ENCODE peak calls at places on chromosome 14, in ten cellular contexts. T is NT2/D1; Y is heart right ventricle; R is GM23338; J is adrenal gland; X is PC-3; F is retinal pigment epithelial cell; Z is naive thymus-derived CD4-positive, alpha-beta T cell; N is hepatocyte; U is GM23248. M is an unnamed sample.
A peak's percentile ranks its signal among the peaks of the same experiment; 100 is the strongest.

GRCh38 chr14:76699901-76700590 is 61.2 kb upstream of the VASH1 start:
- DNase-seq in T (no peak), Y (no peak), R (no peak), J (peak; percentile 65), X (no peak), F (no peak), Z (no peak), N (no peak), U (no peak), M (no peak)

GRCh38 chr14:76929927-76930326 is 98.6 kb downstream of the IRF2BPL start:
- DNase-seq in T (no peak), Y (no peak), R (peak; percentile 62), J (peak; percentile 88), X (no peak), F (no peak), Z (peak; percentile 33), N (no peak), U (peak; percentile 74), M (no peak)

GRCh38 chr14:21680072-21680471 is 6.5 kb upstream of the OR4E1 start:
- DNase-seq in T (no peak), Y (no peak), R (no peak), J (no peak), X (peak; percentile 68), F (peak; percentile 11), Z (no peak), N (no peak), U (peak; percentile 13), M (no peak)

GRCh38 chr14:80636071-80636470 is 305.5 kb downstream of the CEP128 start:
- DNase-seq in T (peak; percentile 0), Y (no peak), R (peak; percentile 63), J (no peak), X (peak; percentile 50), F (no peak), Z (no peak), N (peak; percentile 8), U (peak; percentile 39), M (no peak)

GRCh38 chr14:58744951-58745350 is 107.2 kb downstream of the DACT1 start:
- DNase-seq in T (no peak), Y (no peak), R (no peak), J (no peak), X (no peak), F (no peak), Z (no peak), N (no peak), U (no peak), M (no peak)

GRCh38 chr14:33282181-33282580 is 343.5 kb downstream of the NPAS3 start:
- DNase-seq in T (no peak), Y (no peak), R (no peak), J (no peak), X (no peak), F (no peak), Z (no peak), N (no peak), U (peak; percentile 30), M (no peak)

GRCh38 chr14:95774265-95775160 is 60.6 kb upstream of the TCL1A start:
- DNase-seq in T (peak; percentile 30), Y (no peak), R (peak; percentile 86), J (peak; percentile 56), X (peak; percentile 71), F (no peak), Z (no peak), N (peak; percentile 65), U (peak; percentile 56), M (no peak)

GRCh38 chr14:68659021-68659931 is 133.6 kb downstream of the ZFP36L1 start:
- DNase-seq in T (no peak), Y (no peak), R (no peak), J (no peak), X (no peak), F (no peak), Z (no peak), N (no peak), U (peak; percentile 12), M (no peak)

GRCh38 chr14:75334191-75335051 is 55.8 kb downstream of the FOS start:
- DNase-seq in T (no peak), Y (peak; percentile 35), R (no peak), J (peak; percentile 63), X (no peak), F (no peak), Z (peak; percentile 36), N (no peak), U (peak; percentile 42), M (no peak)

GRCh38 chr14:80700601-80701000 is 240.9 kb downstream of the CEP128 start:
- DNase-seq in T (no peak), Y (no peak), R (no peak), J (no peak), X (no peak), F (no peak), Z (no peak), N (no peak), U (no peak), M (no peak)

GRCh38 chr14:67444395-67444794 is 32.4 kb upstream of the PLEK2 start:
- DNase-seq in T (no peak), Y (no peak), R (peak; percentile 80), J (no peak), X (peak; percentile 29), F (no peak), Z (no peak), N (no peak), U (no peak), M (no peak)

GRCh38 chr14:101843665-101844064 is 82.2 kb downstream of the PPP2R5C start:
- DNase-seq in T (no peak), Y (no peak), R (peak; percentile 55), J (no peak), X (peak; percentile 21), F (no peak), Z (no peak), N (no peak), U (no peak), M (no peak)

DNA sequence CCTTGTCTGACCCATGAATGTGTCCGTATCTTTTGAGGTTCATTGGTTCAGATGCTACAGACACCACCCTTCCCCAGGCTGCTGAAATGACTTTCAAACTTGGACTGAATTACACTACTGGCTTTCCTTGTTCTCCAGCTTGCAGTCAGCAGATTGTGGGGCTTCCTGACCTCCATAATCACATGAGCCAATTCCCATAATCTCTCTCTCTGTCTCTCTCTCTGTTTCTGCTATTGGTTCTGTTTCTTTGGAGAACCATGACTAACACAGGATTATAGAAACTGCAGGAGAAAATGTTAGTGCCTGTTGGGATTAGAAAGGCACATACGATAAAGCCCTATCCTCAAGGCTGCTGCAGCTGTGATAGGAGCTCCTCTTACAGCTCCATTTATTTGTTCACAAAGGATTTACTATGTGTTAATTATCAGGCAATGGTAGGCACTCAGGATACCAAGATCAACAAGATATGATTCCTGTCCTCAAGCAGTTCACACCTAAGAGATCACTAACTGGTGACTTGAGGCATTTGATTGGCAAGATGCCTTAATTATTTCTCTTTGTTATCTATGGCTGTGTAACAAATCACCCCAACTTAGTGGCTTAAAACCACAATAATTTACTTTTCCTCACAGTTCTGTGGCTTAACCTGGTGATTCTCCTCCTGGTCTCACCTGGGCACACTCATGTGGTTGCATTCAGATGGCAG is 10.2 kb upstream of the NYNRIN start:
- DNase-seq in T (no peak), Y (no peak), R (no peak), J (no peak), X (no peak), F (peak; percentile 51), Z (no peak), N (no peak), U (no peak), M (no peak)
- H3K4me3 ChIP-seq in T (no peak overlapping the region), Y (no peak overlapping the region), R (no peak overlapping the region), J (no peak overlapping the region), X (no peak overlapping the region), F (no peak overlapping the region), Z (no peak overlapping the region), N (no peak overlapping the region), U (no peak overlapping the region), M (no peak overlapping the region)

DNA sequence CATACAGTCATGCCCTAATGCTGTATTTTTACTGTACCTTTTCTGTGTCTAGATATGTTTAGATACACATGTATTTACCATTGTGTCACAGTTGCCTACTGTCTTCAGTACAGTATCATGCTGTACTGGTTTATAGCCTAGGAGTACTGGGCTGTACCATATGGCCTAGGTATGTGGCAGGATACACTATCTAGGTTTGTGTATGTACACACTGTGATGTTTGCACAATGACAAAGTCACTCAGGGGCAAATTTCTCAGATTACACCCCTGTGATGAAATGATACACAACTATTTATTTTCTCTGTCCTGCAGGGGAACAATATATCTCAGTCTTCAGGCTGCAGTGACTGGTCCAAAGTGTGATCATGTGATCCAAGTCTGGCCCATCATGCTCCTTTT is 1076.1 kb downstream of the VRK1 start:
- DNase-seq in T (no peak), Y (no peak), R (no peak), J (no peak), X (peak; percentile 65), F (no peak), Z (no peak), N (no peak), U (no peak), M (no peak)
- H3K4me3 ChIP-seq in T (no peak overlapping the region), Y (no peak overlapping the region), R (no peak overlapping the region), J (no peak overlapping the region), X (no peak overlapping the region), F (no peak overlapping the region), Z (no peak overlapping the region), N (no peak overlapping the region), U (no peak overlapping the region), M (no peak overlapping the region)

GRCh38 chr14:103521438-103521961 is 1.1 kb downstream of the CKB start:
- DNase-seq in T (no peak), Y (peak; percentile 75), R (no peak), J (no peak), X (peak; percentile 32), F (no peak), Z (no peak), N (no peak), U (peak; percentile 40), M (no peak)
- H3K4me3 ChIP-seq in T (peak overlapping the region; percentile 78), Y (peak overlapping the region; percentile 62), R (peak overlapping the region; percentile 90), J (peak overlapping the region; percentile 61), X (peak overlapping the region; percentile 89), F (peak overlapping the region; percentile 53), Z (peak overlapping the region; percentile 37), N (peak overlapping the region; percentile 91), U (peak overlapping the region; percentile 57), M (peak overlapping the region; percentile 72)

DNA sequence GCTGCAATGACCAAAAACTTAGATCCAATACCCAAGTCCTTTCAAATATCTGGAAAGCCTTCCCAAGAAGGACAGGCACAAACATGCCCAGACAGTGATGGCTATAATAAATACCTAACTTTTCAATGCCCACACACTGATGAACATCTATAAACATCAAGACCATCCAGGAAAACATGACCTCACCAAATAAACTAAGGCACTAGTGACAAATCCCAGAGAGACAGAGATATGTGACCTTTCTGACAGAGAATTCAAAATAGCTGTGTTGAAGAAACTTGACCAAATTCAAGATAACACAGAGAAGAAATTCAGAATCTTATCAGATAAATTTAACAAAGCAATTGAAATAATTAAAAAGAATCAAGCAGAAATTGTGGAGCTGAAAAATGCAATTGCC is 38.7 kb upstream of the INSM2 start:
- DNase-seq in T (no peak), Y (no peak), R (no peak), J (no peak), X (no peak), F (no peak), Z (no peak), N (no peak), U (no peak), M (no peak)
- H3K4me3 ChIP-seq in T (no peak overlapping the region), Y (no peak overlapping the region), R (no peak overlapping the region), J (no peak overlapping the region), X (no peak overlapping the region), F (no peak overlapping the region), Z (no peak overlapping the region), N (no peak overlapping the region), U (no peak overlapping the region), M (no peak overlapping the region)

GRCh38 chr14:55571125-55571889 is 8.7 kb upstream of the KTN1 start:
- DNase-seq in T (no peak), Y (no peak), R (no peak), J (no peak), X (no peak), F (no peak), Z (no peak), N (no peak), U (no peak), M (no peak)
- H3K4me3 ChIP-seq in T (no peak overlapping the region), Y (no peak overlapping the region), R (no peak overlapping the region), J (no peak overlapping the region), X (no peak overlapping the region), F (no peak overlapping the region), Z (no peak overlapping the region), N (no peak overlapping the region), U (no peak overlapping the region), M (no peak overlapping the region)